ENCODE peak calls at places on chromosome 12, in six cellular contexts. P is NCI-H510A treated with DMSO at 0.1 percent for 48 hours; G is stimulated activated CD4-positive, alpha-beta T cell treated with anti-CD3 and anti-CD28 coated beads, Interleukin-1b, Interleukin-23, amount 100 ng/mL, for 24 hours; F is kidney; R is NCI-H1417; E is RPMI7951. C is an unnamed sample.

GRCh38 chr12:72209096-72209495 is 63.1 kb upstream of the TRHDE start:
- DNase-seq in P (no peak), G (no peak), F (no peak), E (no peak), R (no peak), C (no peak)

GRCh38 chr12:49138587-49138986 is 7.4 kb upstream of the TUBA1B start:
- DNase-seq in G (no peak), R (no peak), P (no peak), F (no peak), E (no peak), C (no peak)

GRCh38 chr12:43069768-43070221 is 480.2 kb upstream of the PRICKLE1 start:
- DNase-seq in E (no peak), P (no peak), R (no peak), F (no peak), G (no peak), C (no peak)

GRCh38 chr12:1583421-1584078 is 10.8 kb downstream of the FBXL14 start:
- DNase-seq in F (no peak), E (peak; percentile 84), G (no peak), R (peak; percentile 95), P (peak; percentile 82), C (peak; percentile 84)

GRCh38 chr12:12190087-12190809 is 76.6 kb downstream of the LRP6 start:
- DNase-seq in G (no peak), R (no peak), F (no peak), P (no peak), E (no peak), C (no peak)

GRCh38 chr12:105935981-105936380 is 202.8 kb downstream of the NUAK1 start:
- DNase-seq in E (peak; percentile 81), G (no peak), F (no peak), P (no peak), R (no peak), C (no peak)

GRCh38 chr12:6074979-6075585 is 49.4 kb downstream of the VWF start:
- DNase-seq in G (peak; percentile 30), R (no peak), P (no peak), E (peak; percentile 52), F (no peak), C (no peak)

GRCh38 chr12:104421343-104421742 is 35.4 kb upstream of the CHST11 start:
- DNase-seq in P (no peak), R (no peak), F (no peak), E (no peak), G (no peak), C (no peak)

GRCh38 chr12:92108651-92109050 is 37.0 kb downstream of the BTG1 start:
- DNase-seq in E (no peak), F (peak; percentile 75), G (no peak), R (peak; percentile 68), P (peak; percentile 46), C (no peak)

GRCh38 chr12:3124917-3125316 is 47.7 kb downstream of the TSPAN9 start:
- DNase-seq in E (no peak), R (no peak), F (no peak), P (no peak), G (no peak), C (no peak)

GRCh38 chr12:16012086-16012485 is 101.0 kb downstream of the DERA start:
- DNase-seq in G (no peak), P (no peak), E (no peak), F (no peak), R (no peak), C (no peak)

GRCh38 chr12:57837779-57838562 is 8.6 kb downstream of the CTDSP2 start:
- DNase-seq in R (peak; percentile 44), P (peak; percentile 58), E (peak; percentile 75), G (no peak), F (no peak), C (peak; percentile 36)

C was measured in HS-27A.